ENCODE peak calls at places on chromosomes 16 and 17, in seven cellular contexts. Z is RCC 7860; N is left colon; F is CD4-positive, CD25-positive, alpha-beta regulatory T cell; S is cardiac septum; I is fibroblast of mammary gland; A is stimulated activated naive B cell treated with anti-CD40 and anti-IgM and Interleukin-4, amounts not matched to agents 10 μg/mL and 1 μg/mL and 100 μg/mL, for 72 hours. Y is an unnamed sample.

GRCh38 chr17:78665952-78666920 is 89.0 kb upstream of the DNAH17 start:
- DNase-seq in A (no peak), I (no peak), N (peak; percentile 35), S (peak; percentile 75), Z (no peak), F (peak; percentile 36), Y (peak; percentile 29)

GRCh38 chr16:77304883-77305282 is 105.7 kb downstream of the SYCE1L start:
- DNase-seq in Z (no peak), F (no peak), S (no peak), I (no peak), A (no peak), N (no peak), Y (no peak)

GRCh38 chr16:78720416-78720815 is 621.0 kb downstream of the WWOX start:
- DNase-seq in Z (no peak), N (no peak), A (no peak), I (no peak), F (no peak), S (no peak), Y (no peak)

GRCh38 chr17:7007143-7007542 is 5.3 kb upstream of the RNASEK start:
- DNase-seq in S (no peak), Z (no peak), A (no peak), N (no peak), F (no peak), I (no peak), Y (no peak)

GRCh38 chr16:52424591-52424990 is 122.4 kb downstream of the TOX3 start:
- DNase-seq in Z (no peak), N (no peak), S (no peak), F (no peak), I (no peak), A (no peak), Y (no peak)

GRCh38 chr17:67376892-67377726 is at the start of gene PITPNC1:
- DNase-seq in Z (peak; percentile 62), F (peak; percentile 83), S (peak; percentile 92), N (peak; percentile 89), I (peak; percentile 83), A (peak; percentile 76), Y (peak; percentile 62)

GRCh38 chr17:49779730-49780220 is 8.7 kb upstream of the KAT7 start:
- DNase-seq in S (no peak), F (peak; percentile 30), A (no peak), I (peak; percentile 97), Z (peak; percentile 53), N (peak; percentile 26), Y (peak; percentile 59)

GRCh38 chr17:19513897-19514488 is 19.7 kb upstream of the SLC47A1 start:
- DNase-seq in A (peak; percentile 32), Z (peak; percentile 35), F (peak; percentile 67), S (peak; percentile 80), I (peak; percentile 67), N (peak; percentile 76), Y (peak; percentile 77)

GRCh38 chr16:89317101-89317671 is 99.7 kb downstream of the ZNF778 start:
- DNase-seq in F (no peak), S (no peak), N (peak; percentile 42), Z (no peak), A (no peak), I (no peak), Y (no peak)

GRCh38 chr16:30068750-30069574 is 3.4 kb downstream of the ALDOA start:
- DNase-seq in Z (no peak), F (peak; percentile 67), I (peak; percentile 48), A (no peak), S (no peak), N (no peak), Y (no peak)

GRCh38 chr16:35431829-35432663 is 1972.6 kb downstream of the TP53TG3F start:
- DNase-seq in I (no peak), A (no peak), S (no peak), N (no peak), F (no peak), Z (no peak), Y (no peak)

GRCh38 chr17:81607431-81607830 is 29.5 kb downstream of the NPLOC4 start:
- DNase-seq in S (no peak), I (peak; percentile 55), Z (no peak), A (no peak), N (no peak), F (no peak), Y (no peak)

GRCh38 chr17:18004345-18004744 is 31.7 kb downstream of the DRC3 start:
- DNase-seq in F (no peak), N (no peak), Z (no peak), I (peak; percentile 23), S (no peak), A (no peak), Y (no peak)

GRCh38 chr16:1158456-1159324 is 5.8 kb downstream of the CACNA1H start:
- DNase-seq in I (peak; percentile 8), Z (no peak), S (no peak), F (no peak), A (no peak), N (peak; percentile 53), Y (no peak)

GRCh38 chr16:81780350-81780749 is 1.3 kb downstream of the PLCG2 start:
- DNase-seq in F (no peak), N (no peak), Z (no peak), I (no peak), A (no peak), S (no peak), Y (no peak)

GRCh38 chr17:7856081-7856791 is 1.1 kb downstream of the NAA38 start:
- DNase-seq in F (no peak), Z (no peak), A (no peak), N (peak; percentile 71), I (peak; percentile 57), S (peak; percentile 86), Y (no peak)

GRCh38 chr17:11899494-11899893 is 97.8 kb downstream of the ZNF18 start:
- DNase-seq in A (no peak), N (no peak), S (no peak), F (no peak), I (no peak), Z (no peak), Y (no peak)

GRCh38 chr16:63596716-63597115 is 1525.1 kb downstream of the CDH11 start:
- DNase-seq in F (no peak), S (no peak), Z (no peak), A (no peak), N (no peak), I (no peak), Y (no peak)

GRCh38 chr16:2420035-2420434 is 9.2 kb upstream of the CCNF start:
- DNase-seq in N (no peak), Z (no peak), F (no peak), A (no peak), S (no peak), I (peak; percentile 52), Y (no peak)

GRCh38 chr17:81566461-81567126 is 14.4 kb upstream of the FAAP100 start:
- DNase-seq in N (peak; percentile 87), A (no peak), Z (peak; percentile 89), F (no peak), S (no peak), I (peak; percentile 90), Y (peak; percentile 97)

GRCh38 chr16:22677024-22677830 is 136.7 kb upstream of the HS3ST2 start:
- DNase-seq in I (no peak), F (no peak), S (no peak), N (no peak), A (no peak), Z (no peak), Y (no peak)

GRCh38 chr17:15883617-15884111 is 61.3 kb upstream of the ADORA2B start:
- DNase-seq in I (peak; percentile 92), S (no peak), Z (peak; percentile 47), N (no peak), A (no peak), F (no peak), Y (peak; percentile 91)

GRCh38 chr16:21646721-21647561 is 5.5 kb downstream of the IGSF6 start:
- DNase-seq in Z (peak; percentile 33), S (no peak), A (peak; percentile 84), F (peak; percentile 74), N (no peak), I (no peak), Y (no peak)

GRCh38 chr17:58786586-58787295 is 31.1 kb downstream of the PPM1E start:
- DNase-seq in N (no peak), A (no peak), S (no peak), F (no peak), Z (peak; percentile 35), I (peak; percentile 54), Y (peak; percentile 70)

GRCh38 chr17:62950067-62950466 is 16.0 kb upstream of the TANC2 start:
- DNase-seq in I (peak; percentile 85), Z (no peak), F (no peak), S (peak; percentile 80), A (no peak), N (peak; percentile 80), Y (peak; percentile 80)

GRCh38 chr16:79122343-79122742 is 478.2 kb downstream of the MAF start:
- DNase-seq in F (no peak), Z (no peak), S (no peak), N (no peak), A (no peak), I (no peak), Y (no peak)

GRCh38 chr17:6796887-6797490 is 21.0 kb downstream of the FBXO39 start:
- DNase-seq in F (no peak), S (no peak), N (no peak), I (peak; percentile 78), A (no peak), Z (peak; percentile 54), Y (peak; percentile 63)

Y was measured in A172.